ENCODE peak calls at places on chromosomes 12 and 14, in six cellular contexts. One of them, this sample, is unnamed.

GRCh38 chr12:103571286-103571685 is 15.8 kb upstream of the STAB2 start:
- DNase-seq in AG04450: no peak
- DNase-seq in HCT116: peak; percentile 26
- DNase-seq in cardiac fibroblast: peak; percentile 10
- DNase-seq in RWPE2: no peak
- DNase-seq in lower leg skin: no peak
- DNase-seq in this sample: no peak

GRCh38 chr12:6461401-6462233 is 8.9 kb downstream of the VAMP1 start:
- DNase-seq in AG04450: no peak
- DNase-seq in HCT116: no peak
- DNase-seq in cardiac fibroblast: peak; percentile 7
- DNase-seq in RWPE2: no peak
- DNase-seq in lower leg skin: peak; percentile 87
- DNase-seq in this sample: no peak

GRCh38 chr12:64538146-64538545 is 72.1 kb upstream of the RASSF3 start:
- DNase-seq in AG04450: no peak
- DNase-seq in HCT116: no peak
- DNase-seq in cardiac fibroblast: no peak
- DNase-seq in RWPE2: no peak
- DNase-seq in lower leg skin: no peak
- DNase-seq in this sample: no peak

GRCh38 chr12:12612403-12612802 is 727 bp downstream of the CREBL2 start:
- DNase-seq in AG04450: peak; percentile 27
- DNase-seq in HCT116: no peak
- DNase-seq in cardiac fibroblast: peak; percentile 81
- DNase-seq in RWPE2: no peak
- DNase-seq in lower leg skin: no peak
- DNase-seq in this sample: no peak

GRCh38 chr12:32454866-32455265 is 55.5 kb downstream of the FGD4 start:
- DNase-seq in AG04450: no peak
- DNase-seq in HCT116: no peak
- DNase-seq in cardiac fibroblast: peak; percentile 77
- DNase-seq in RWPE2: no peak
- DNase-seq in lower leg skin: no peak
- DNase-seq in this sample: no peak

GRCh38 chr14:64762044-64763034 is 58.1 kb downstream of the PLEKHG3 start:
- DNase-seq in AG04450: peak; percentile 93
- DNase-seq in HCT116: peak; percentile 51
- DNase-seq in cardiac fibroblast: peak; percentile 98
- DNase-seq in RWPE2: peak; percentile 97
- DNase-seq in lower leg skin: no peak
- DNase-seq in this sample: peak; percentile 77

GRCh38 chr12:30753233-30753632 is 1.5 kb downstream of the CAPRIN2 start:
- DNase-seq in AG04450: no peak
- DNase-seq in HCT116: no peak
- DNase-seq in cardiac fibroblast: peak; percentile 63
- DNase-seq in RWPE2: no peak
- DNase-seq in lower leg skin: no peak
- DNase-seq in this sample: no peak

GRCh38 chr12:56451147-56451546 is 1.9 kb upstream of the TIMELESS start:
- DNase-seq in AG04450: no peak
- DNase-seq in HCT116: no peak
- DNase-seq in cardiac fibroblast: no peak
- DNase-seq in RWPE2: no peak
- DNase-seq in lower leg skin: no peak
- DNase-seq in this sample: no peak

GRCh38 chr14:95993768-95994592 is 45.2 kb upstream of the C14orf132 start:
- DNase-seq in AG04450: peak; percentile 18
- DNase-seq in HCT116: peak; percentile 43
- DNase-seq in cardiac fibroblast: peak; percentile 68
- DNase-seq in RWPE2: no peak
- DNase-seq in lower leg skin: no peak
- DNase-seq in this sample: peak; percentile 27

GRCh38 chr14:52412426-52412825 is 98.3 kb downstream of the PTGER2 start:
- DNase-seq in AG04450: no peak
- DNase-seq in HCT116: no peak
- DNase-seq in cardiac fibroblast: no peak
- DNase-seq in RWPE2: no peak
- DNase-seq in lower leg skin: no peak
- DNase-seq in this sample: no peak

GRCh38 chr12:77062396-77062795 is 3.0 kb downstream of the E2F7 start:
- DNase-seq in AG04450: no peak
- DNase-seq in HCT116: no peak
- DNase-seq in cardiac fibroblast: no peak
- DNase-seq in RWPE2: no peak
- DNase-seq in lower leg skin: no peak
- DNase-seq in this sample: no peak

GRCh38 chr12:49340971-49341776 is 4.2 kb upstream of the C1QL4 start:
- DNase-seq in AG04450: no peak
- DNase-seq in HCT116: no peak
- DNase-seq in cardiac fibroblast: no peak
- DNase-seq in RWPE2: peak; percentile 37
- DNase-seq in lower leg skin: peak; percentile 72
- DNase-seq in this sample: no peak

GRCh38 chr14:61925043-61925442 is 162.8 kb downstream of the SNAPC1 start:
- DNase-seq in AG04450: no peak
- DNase-seq in HCT116: peak; percentile 18
- DNase-seq in cardiac fibroblast: no peak
- DNase-seq in RWPE2: no peak
- DNase-seq in lower leg skin: no peak
- DNase-seq in this sample: no peak

GRCh38 chr14:34328178-34328577 is 133.9 kb downstream of the SPTSSA start:
- DNase-seq in AG04450: no peak
- DNase-seq in HCT116: no peak
- DNase-seq in cardiac fibroblast: peak; percentile 26
- DNase-seq in RWPE2: no peak
- DNase-seq in lower leg skin: no peak
- DNase-seq in this sample: no peak

GRCh38 chr12:91877461-91878230 is 268.0 kb downstream of the BTG1 start:
- DNase-seq in AG04450: no peak
- DNase-seq in HCT116: no peak
- DNase-seq in cardiac fibroblast: no peak
- DNase-seq in RWPE2: no peak
- DNase-seq in lower leg skin: no peak
- DNase-seq in this sample: no peak

GRCh38 chr12:99200711-99201384 is 446.7 kb upstream of the GARIN6 start:
- DNase-seq in AG04450: no peak
- DNase-seq in HCT116: no peak
- DNase-seq in cardiac fibroblast: no peak
- DNase-seq in RWPE2: no peak
- DNase-seq in lower leg skin: no peak
- DNase-seq in this sample: no peak

GRCh38 chr14:70792939-70793338 is 16.4 kb downstream of the MAP3K9 start:
- DNase-seq in AG04450: no peak
- DNase-seq in HCT116: no peak
- DNase-seq in cardiac fibroblast: no peak
- DNase-seq in RWPE2: no peak
- DNase-seq in lower leg skin: peak; percentile 70
- DNase-seq in this sample: no peak

GRCh38 chr14:102427642-102428041 is 64.9 kb downstream of the TECPR2 start:
- DNase-seq in AG04450: no peak
- DNase-seq in HCT116: no peak
- DNase-seq in cardiac fibroblast: no peak
- DNase-seq in RWPE2: no peak
- DNase-seq in lower leg skin: peak; percentile 9
- DNase-seq in this sample: no peak

GRCh38 chr14:71262466-71262865 is 355.2 kb downstream of the PCNX1 start:
- DNase-seq in AG04450: no peak
- DNase-seq in HCT116: no peak
- DNase-seq in cardiac fibroblast: no peak
- DNase-seq in RWPE2: no peak
- DNase-seq in lower leg skin: no peak
- DNase-seq in this sample: no peak

GRCh38 chr12:113448874-113449273 is 22.8 kb downstream of the LHX5 start:
- DNase-seq in AG04450: no peak
- DNase-seq in HCT116: no peak
- DNase-seq in cardiac fibroblast: no peak
- DNase-seq in RWPE2: no peak
- DNase-seq in lower leg skin: no peak
- DNase-seq in this sample: no peak

GRCh38 chr14:75139185-75139584 is 12.3 kb upstream of the NEK9 start:
- DNase-seq in AG04450: no peak
- DNase-seq in HCT116: no peak
- DNase-seq in cardiac fibroblast: no peak
- DNase-seq in RWPE2: no peak
- DNase-seq in lower leg skin: no peak
- DNase-seq in this sample: no peak
- H3K4me3 ChIP-seq in AG04450: no peak overlapping the region
- H3K4me3 ChIP-seq in HCT116: no peak overlapping the region
- H3K4me3 ChIP-seq in cardiac fibroblast: no peak overlapping the region
- H3K4me3 ChIP-seq in RWPE2: no peak overlapping the region
- H3K4me3 ChIP-seq in lower leg skin: no peak overlapping the region
- H3K4me3 ChIP-seq in this sample: no peak overlapping the region

GRCh38 chr14:40413146-40413545 is 980.9 kb upstream of the FBXO33 start:
- DNase-seq in AG04450: no peak
- DNase-seq in HCT116: no peak
- DNase-seq in cardiac fibroblast: no peak
- DNase-seq in RWPE2: no peak
- DNase-seq in lower leg skin: no peak
- DNase-seq in this sample: no peak

DNA sequence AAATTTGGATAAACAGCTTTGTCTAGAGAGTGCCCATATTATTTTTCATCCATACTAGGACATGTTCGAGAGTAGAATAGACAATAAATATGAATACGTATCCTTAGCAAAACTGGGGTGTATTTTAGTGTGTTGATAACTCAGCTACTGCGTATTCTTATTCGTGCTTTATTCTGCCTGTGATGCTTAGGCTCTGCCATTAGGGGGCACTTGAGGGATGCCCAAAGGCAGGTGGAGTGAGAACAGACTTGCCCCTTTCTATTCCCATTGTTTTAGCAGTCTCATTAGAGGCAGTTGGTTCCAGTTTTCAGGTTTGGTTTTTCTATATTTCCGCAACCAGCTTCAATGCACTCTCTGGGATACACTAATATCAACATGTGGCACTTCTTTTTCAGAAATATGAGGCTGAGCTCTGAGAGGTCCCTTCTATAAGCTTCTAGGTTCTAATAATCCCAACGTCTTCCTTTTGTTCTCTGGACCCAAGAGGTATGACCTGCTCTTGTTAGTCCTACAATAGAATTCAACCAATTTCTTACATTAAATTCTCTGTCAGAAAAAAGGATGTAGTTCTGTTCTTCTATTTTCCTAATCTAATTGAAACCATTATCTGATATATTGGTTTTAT is 985.7 kb upstream of the FBXO33 start:
- DNase-seq in AG04450: no peak
- DNase-seq in HCT116: peak; percentile 29
- DNase-seq in cardiac fibroblast: peak; percentile 8
- DNase-seq in RWPE2: no peak
- DNase-seq in lower leg skin: no peak
- DNase-seq in this sample: no peak
- TF ChIP-seq CTCF in AG04450: no peak
- TF ChIP-seq CTCF in HCT116: peak; percentile 81
- TF ChIP-seq CTCF in cardiac fibroblast: peak; percentile 42
- TF ChIP-seq CTCF in RWPE2: peak; percentile 75
- TF ChIP-seq CTCF in lower leg skin: no peak
- TF ChIP-seq CTCF in this sample: peak; percentile 13

DNA sequence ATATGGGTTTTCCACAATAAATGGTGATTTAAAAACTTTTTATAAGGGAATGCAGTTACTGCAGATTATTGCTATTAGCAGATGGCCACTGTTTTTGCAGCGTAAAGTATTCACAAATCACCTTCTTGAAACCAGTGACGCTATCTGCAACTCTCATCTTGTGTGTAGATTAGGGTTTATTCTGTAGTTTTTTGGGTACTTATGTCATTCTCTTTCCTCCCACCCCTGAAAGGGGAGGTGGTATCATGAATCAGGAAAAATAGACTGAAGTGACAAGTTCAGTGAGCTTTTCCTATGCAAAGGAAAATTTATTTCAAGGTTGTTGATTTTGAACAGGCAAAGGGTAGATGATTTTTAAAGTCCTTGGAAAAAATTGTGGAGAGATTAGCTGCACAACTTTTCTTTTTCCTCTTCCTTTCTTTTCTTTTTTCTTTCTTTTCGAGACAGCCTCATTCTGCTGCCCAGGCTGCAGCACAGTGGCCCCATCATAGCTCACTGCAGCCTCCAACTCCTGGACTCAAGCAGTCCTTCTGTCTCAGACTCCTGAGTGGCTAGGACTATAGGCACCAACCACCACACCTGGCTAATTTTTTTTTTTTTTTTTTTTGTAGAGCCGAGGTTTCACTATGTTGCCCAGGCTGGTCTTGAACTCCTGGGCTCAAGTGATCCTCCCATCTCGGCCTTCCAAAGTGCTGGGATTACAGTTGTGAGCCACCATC is 1.6 kb downstream of the FRS2 start:
- DNase-seq in AG04450: no peak
- DNase-seq in HCT116: no peak
- DNase-seq in cardiac fibroblast: no peak
- DNase-seq in RWPE2: no peak
- DNase-seq in lower leg skin: no peak
- DNase-seq in this sample: no peak
- H3K4me3 ChIP-seq in AG04450: peak overlapping the region; percentile 89
- H3K4me3 ChIP-seq in HCT116: peak overlapping the region; percentile 87
- H3K4me3 ChIP-seq in cardiac fibroblast: peak overlapping the region; percentile 94
- H3K4me3 ChIP-seq in RWPE2: peak overlapping the region; percentile 96
- H3K4me3 ChIP-seq in lower leg skin: no peak overlapping the region
- H3K4me3 ChIP-seq in this sample: peak overlapping the region; percentile 92

GRCh38 chr12:105425263-105426174 is 95.0 kb downstream of the C12orf75 start:
- DNase-seq in AG04450: no peak
- DNase-seq in HCT116: no peak
- DNase-seq in cardiac fibroblast: no peak
- DNase-seq in RWPE2: no peak
- DNase-seq in lower leg skin: no peak
- DNase-seq in this sample: no peak
- TF ChIP-seq CTCF in AG04450: no peak
- TF ChIP-seq CTCF in HCT116: no peak
- TF ChIP-seq CTCF in cardiac fibroblast: no peak
- TF ChIP-seq CTCF in RWPE2: no peak
- TF ChIP-seq CTCF in lower leg skin: no peak
- TF ChIP-seq CTCF in this sample: no peak

GRCh38 chr12:132444283-132444682 is 45.7 kb upstream of the FBRSL1 start:
- DNase-seq in AG04450: no peak
- DNase-seq in HCT116: no peak
- DNase-seq in cardiac fibroblast: no peak
- DNase-seq in RWPE2: no peak
- DNase-seq in lower leg skin: no peak
- DNase-seq in this sample: no peak

GRCh38 chr12:132445884-132446471 is 44.0 kb upstream of the FBRSL1 start:
- DNase-seq in AG04450: peak; percentile 18
- DNase-seq in HCT116: peak; percentile 93
- DNase-seq in cardiac fibroblast: peak; percentile 80
- DNase-seq in RWPE2: peak; percentile 96
- DNase-seq in lower leg skin: no peak
- DNase-seq in this sample: no peak

GRCh38 chr12:132447327-132447720 is 42.6 kb upstream of the FBRSL1 start:
- DNase-seq in AG04450: no peak
- DNase-seq in HCT116: no peak
- DNase-seq in cardiac fibroblast: no peak
- DNase-seq in RWPE2: no peak
- DNase-seq in lower leg skin: no peak
- DNase-seq in this sample: no peak

GRCh38 chr12:132446535-132447326 is 43.2 kb upstream of the FBRSL1 start:
- DNase-seq in AG04450: no peak
- DNase-seq in HCT116: no peak
- DNase-seq in cardiac fibroblast: no peak
- DNase-seq in RWPE2: no peak
- DNase-seq in lower leg skin: no peak
- DNase-seq in this sample: no peak

GRCh38 chr12:132444957-132445883 is 44.7 kb upstream of the FBRSL1 start:
- DNase-seq in AG04450: no peak
- DNase-seq in HCT116: no peak
- DNase-seq in cardiac fibroblast: no peak
- DNase-seq in RWPE2: no peak
- DNase-seq in lower leg skin: no peak
- DNase-seq in this sample: no peak
- H3K4me3 ChIP-seq in AG04450: peak overlapping the region; percentile 41
- H3K4me3 ChIP-seq in HCT116: peak overlapping the region; percentile 93
- H3K4me3 ChIP-seq in cardiac fibroblast: peak overlapping the region; percentile 30
- H3K4me3 ChIP-seq in RWPE2: peak overlapping the region; percentile 40
- H3K4me3 ChIP-seq in lower leg skin: no peak overlapping the region
- H3K4me3 ChIP-seq in this sample: no peak overlapping the region

This sample was measured in HFF-Myc.